ENCODE peak calls at places on chromosomes 2 and 18, in nine cellular contexts. One of them, this sample, is unnamed.

GRCh38 chr2:10310489-10310888 is 7.8 kb downstream of the HPCAL1 start:
- DNase-seq in activated T-cell treated with anti-CD3 and anti-CD28 coated beads for 48 hours: no peak
- DNase-seq in activated CD4-positive, alpha-beta T cell treated with anti-CD3 and anti-CD28 coated beads, Interleukin-2, amount 10 ng/mL, durations not matched to agents 7 days and 5 days: no peak
- DNase-seq in mammary epithelial cell: no peak
- DNase-seq in left lobe of liver: no peak
- DNase-seq in iPS-NIHi11: no peak
- DNase-seq in stimulated activated CD4-positive, alpha-beta T cell treated with anti-CD3 and anti-CD28 coated beads, Interleukin-1b, Interleukin-23, amount 100 ng/mL, for 1 hour: no peak
- DNase-seq in fibroblast of the aortic adventitia: no peak
- DNase-seq in ovary: no peak
- DNase-seq in this sample: no peak

GRCh38 chr2:191038241-191038725 is 24.3 kb upstream of the STAT1 start:
- DNase-seq in left lobe of liver: no peak
- DNase-seq in activated CD4-positive, alpha-beta T cell treated with anti-CD3 and anti-CD28 coated beads, Interleukin-2, amount 10 ng/mL, durations not matched to agents 7 days and 5 days: peak; percentile 56
- DNase-seq in ovary: no peak
- DNase-seq in mammary epithelial cell: peak; percentile 64
- DNase-seq in fibroblast of the aortic adventitia: peak; percentile 60
- DNase-seq in activated T-cell treated with anti-CD3 and anti-CD28 coated beads for 48 hours: no peak
- DNase-seq in stimulated activated CD4-positive, alpha-beta T cell treated with anti-CD3 and anti-CD28 coated beads, Interleukin-1b, Interleukin-23, amount 100 ng/mL, for 1 hour: no peak
- DNase-seq in iPS-NIHi11: no peak
- DNase-seq in this sample: no peak

GRCh38 chr18:62950246-62950645 is 234.9 kb downstream of the PHLPP1 start:
- DNase-seq in fibroblast of the aortic adventitia: no peak
- DNase-seq in activated T-cell treated with anti-CD3 and anti-CD28 coated beads for 48 hours: no peak
- DNase-seq in mammary epithelial cell: no peak
- DNase-seq in stimulated activated CD4-positive, alpha-beta T cell treated with anti-CD3 and anti-CD28 coated beads, Interleukin-1b, Interleukin-23, amount 100 ng/mL, for 1 hour: no peak
- DNase-seq in ovary: no peak
- DNase-seq in left lobe of liver: no peak
- DNase-seq in activated CD4-positive, alpha-beta T cell treated with anti-CD3 and anti-CD28 coated beads, Interleukin-2, amount 10 ng/mL, durations not matched to agents 7 days and 5 days: no peak
- DNase-seq in iPS-NIHi11: no peak
- DNase-seq in this sample: no peak

GRCh38 chr18:6219116-6219717 is 195.5 kb downstream of the L3MBTL4 start:
- DNase-seq in stimulated activated CD4-positive, alpha-beta T cell treated with anti-CD3 and anti-CD28 coated beads, Interleukin-1b, Interleukin-23, amount 100 ng/mL, for 1 hour: no peak
- DNase-seq in fibroblast of the aortic adventitia: peak; percentile 69
- DNase-seq in iPS-NIHi11: peak; percentile 90
- DNase-seq in activated T-cell treated with anti-CD3 and anti-CD28 coated beads for 48 hours: no peak
- DNase-seq in ovary: no peak
- DNase-seq in left lobe of liver: no peak
- DNase-seq in activated CD4-positive, alpha-beta T cell treated with anti-CD3 and anti-CD28 coated beads, Interleukin-2, amount 10 ng/mL, durations not matched to agents 7 days and 5 days: no peak
- DNase-seq in mammary epithelial cell: no peak
- DNase-seq in this sample: no peak

GRCh38 chr2:69167469-69167822 is 154.5 kb downstream of the ANTXR1 start:
- DNase-seq in left lobe of liver: no peak
- DNase-seq in iPS-NIHi11: no peak
- DNase-seq in fibroblast of the aortic adventitia: peak; percentile 33
- DNase-seq in activated CD4-positive, alpha-beta T cell treated with anti-CD3 and anti-CD28 coated beads, Interleukin-2, amount 10 ng/mL, durations not matched to agents 7 days and 5 days: no peak
- DNase-seq in mammary epithelial cell: no peak
- DNase-seq in stimulated activated CD4-positive, alpha-beta T cell treated with anti-CD3 and anti-CD28 coated beads, Interleukin-1b, Interleukin-23, amount 100 ng/mL, for 1 hour: no peak
- DNase-seq in ovary: no peak
- DNase-seq in activated T-cell treated with anti-CD3 and anti-CD28 coated beads for 48 hours: no peak
- DNase-seq in this sample: no peak

GRCh38 chr18:59917422-59917821 is 17.6 kb downstream of the PMAIP1 start:
- DNase-seq in stimulated activated CD4-positive, alpha-beta T cell treated with anti-CD3 and anti-CD28 coated beads, Interleukin-1b, Interleukin-23, amount 100 ng/mL, for 1 hour: no peak
- DNase-seq in activated CD4-positive, alpha-beta T cell treated with anti-CD3 and anti-CD28 coated beads, Interleukin-2, amount 10 ng/mL, durations not matched to agents 7 days and 5 days: no peak
- DNase-seq in left lobe of liver: no peak
- DNase-seq in mammary epithelial cell: peak; percentile 68
- DNase-seq in activated T-cell treated with anti-CD3 and anti-CD28 coated beads for 48 hours: no peak
- DNase-seq in iPS-NIHi11: peak; percentile 15
- DNase-seq in ovary: no peak
- DNase-seq in fibroblast of the aortic adventitia: peak; percentile 48
- DNase-seq in this sample: no peak

GRCh38 chr2:113858764-113859163 is 31.1 kb upstream of the ACTR3 start:
- DNase-seq in activated T-cell treated with anti-CD3 and anti-CD28 coated beads for 48 hours: no peak
- DNase-seq in fibroblast of the aortic adventitia: peak; percentile 90
- DNase-seq in activated CD4-positive, alpha-beta T cell treated with anti-CD3 and anti-CD28 coated beads, Interleukin-2, amount 10 ng/mL, durations not matched to agents 7 days and 5 days: no peak
- DNase-seq in stimulated activated CD4-positive, alpha-beta T cell treated with anti-CD3 and anti-CD28 coated beads, Interleukin-1b, Interleukin-23, amount 100 ng/mL, for 1 hour: no peak
- DNase-seq in iPS-NIHi11: no peak
- DNase-seq in mammary epithelial cell: peak; percentile 85
- DNase-seq in ovary: no peak
- DNase-seq in left lobe of liver: no peak
- DNase-seq in this sample: no peak

GRCh38 chr2:104734937-104735586 is 118.9 kb upstream of the POU3F3 start:
- DNase-seq in fibroblast of the aortic adventitia: no peak
- DNase-seq in mammary epithelial cell: no peak
- DNase-seq in activated CD4-positive, alpha-beta T cell treated with anti-CD3 and anti-CD28 coated beads, Interleukin-2, amount 10 ng/mL, durations not matched to agents 7 days and 5 days: no peak
- DNase-seq in ovary: no peak
- DNase-seq in activated T-cell treated with anti-CD3 and anti-CD28 coated beads for 48 hours: no peak
- DNase-seq in stimulated activated CD4-positive, alpha-beta T cell treated with anti-CD3 and anti-CD28 coated beads, Interleukin-1b, Interleukin-23, amount 100 ng/mL, for 1 hour: no peak
- DNase-seq in left lobe of liver: no peak
- DNase-seq in iPS-NIHi11: no peak
- DNase-seq in this sample: no peak

GRCh38 chr18:62682396-62682795 is 32.9 kb upstream of the PHLPP1 start:
- DNase-seq in fibroblast of the aortic adventitia: no peak
- DNase-seq in iPS-NIHi11: no peak
- DNase-seq in ovary: no peak
- DNase-seq in mammary epithelial cell: no peak
- DNase-seq in activated CD4-positive, alpha-beta T cell treated with anti-CD3 and anti-CD28 coated beads, Interleukin-2, amount 10 ng/mL, durations not matched to agents 7 days and 5 days: no peak
- DNase-seq in stimulated activated CD4-positive, alpha-beta T cell treated with anti-CD3 and anti-CD28 coated beads, Interleukin-1b, Interleukin-23, amount 100 ng/mL, for 1 hour: no peak
- DNase-seq in left lobe of liver: no peak
- DNase-seq in activated T-cell treated with anti-CD3 and anti-CD28 coated beads for 48 hours: no peak
- DNase-seq in this sample: no peak

GRCh38 chr2:127401757-127402695 is 14.3 kb upstream of the MAP3K2 start:
- DNase-seq in fibroblast of the aortic adventitia: no peak
- DNase-seq in ovary: no peak
- DNase-seq in mammary epithelial cell: peak; percentile 70
- DNase-seq in left lobe of liver: no peak
- DNase-seq in iPS-NIHi11: no peak
- DNase-seq in activated CD4-positive, alpha-beta T cell treated with anti-CD3 and anti-CD28 coated beads, Interleukin-2, amount 10 ng/mL, durations not matched to agents 7 days and 5 days: no peak
- DNase-seq in stimulated activated CD4-positive, alpha-beta T cell treated with anti-CD3 and anti-CD28 coated beads, Interleukin-1b, Interleukin-23, amount 100 ng/mL, for 1 hour: no peak
- DNase-seq in activated T-cell treated with anti-CD3 and anti-CD28 coated beads for 48 hours: no peak
- DNase-seq in this sample: no peak

GRCh38 chr2:156647377-156648010 is 211.3 kb downstream of the GPD2 start:
- DNase-seq in mammary epithelial cell: no peak
- DNase-seq in left lobe of liver: no peak
- DNase-seq in activated T-cell treated with anti-CD3 and anti-CD28 coated beads for 48 hours: no peak
- DNase-seq in fibroblast of the aortic adventitia: no peak
- DNase-seq in ovary: no peak
- DNase-seq in stimulated activated CD4-positive, alpha-beta T cell treated with anti-CD3 and anti-CD28 coated beads, Interleukin-1b, Interleukin-23, amount 100 ng/mL, for 1 hour: no peak
- DNase-seq in iPS-NIHi11: no peak
- DNase-seq in activated CD4-positive, alpha-beta T cell treated with anti-CD3 and anti-CD28 coated beads, Interleukin-2, amount 10 ng/mL, durations not matched to agents 7 days and 5 days: no peak
- DNase-seq in this sample: no peak

GRCh38 chr2:18505703-18506341 is 54.6 kb downstream of the RDH14 start:
- DNase-seq in stimulated activated CD4-positive, alpha-beta T cell treated with anti-CD3 and anti-CD28 coated beads, Interleukin-1b, Interleukin-23, amount 100 ng/mL, for 1 hour: no peak
- DNase-seq in fibroblast of the aortic adventitia: peak; percentile 39
- DNase-seq in activated CD4-positive, alpha-beta T cell treated with anti-CD3 and anti-CD28 coated beads, Interleukin-2, amount 10 ng/mL, durations not matched to agents 7 days and 5 days: no peak
- DNase-seq in left lobe of liver: no peak
- DNase-seq in ovary: no peak
- DNase-seq in mammary epithelial cell: no peak
- DNase-seq in activated T-cell treated with anti-CD3 and anti-CD28 coated beads for 48 hours: no peak
- DNase-seq in iPS-NIHi11: no peak
- DNase-seq in this sample: no peak

GRCh38 chr2:147777408-147777807 is 67.4 kb upstream of the ACVR2A start:
- DNase-seq in activated CD4-positive, alpha-beta T cell treated with anti-CD3 and anti-CD28 coated beads, Interleukin-2, amount 10 ng/mL, durations not matched to agents 7 days and 5 days: no peak
- DNase-seq in fibroblast of the aortic adventitia: no peak
- DNase-seq in activated T-cell treated with anti-CD3 and anti-CD28 coated beads for 48 hours: no peak
- DNase-seq in iPS-NIHi11: no peak
- DNase-seq in stimulated activated CD4-positive, alpha-beta T cell treated with anti-CD3 and anti-CD28 coated beads, Interleukin-1b, Interleukin-23, amount 100 ng/mL, for 1 hour: no peak
- DNase-seq in mammary epithelial cell: no peak
- DNase-seq in ovary: no peak
- DNase-seq in left lobe of liver: no peak
- DNase-seq in this sample: no peak

GRCh38 chr2:132430895-132431294 is 14.3 kb downstream of the GPR39 start:
- DNase-seq in activated CD4-positive, alpha-beta T cell treated with anti-CD3 and anti-CD28 coated beads, Interleukin-2, amount 10 ng/mL, durations not matched to agents 7 days and 5 days: no peak
- DNase-seq in mammary epithelial cell: peak; percentile 95
- DNase-seq in stimulated activated CD4-positive, alpha-beta T cell treated with anti-CD3 and anti-CD28 coated beads, Interleukin-1b, Interleukin-23, amount 100 ng/mL, for 1 hour: no peak
- DNase-seq in activated T-cell treated with anti-CD3 and anti-CD28 coated beads for 48 hours: no peak
- DNase-seq in ovary: no peak
- DNase-seq in fibroblast of the aortic adventitia: no peak
- DNase-seq in iPS-NIHi11: no peak
- DNase-seq in left lobe of liver: no peak
- DNase-seq in this sample: no peak

GRCh38 chr2:7075834-7076233 is 158.6 kb downstream of the RNF144A start:
- DNase-seq in iPS-NIHi11: no peak
- DNase-seq in stimulated activated CD4-positive, alpha-beta T cell treated with anti-CD3 and anti-CD28 coated beads, Interleukin-1b, Interleukin-23, amount 100 ng/mL, for 1 hour: no peak
- DNase-seq in ovary: no peak
- DNase-seq in fibroblast of the aortic adventitia: no peak
- DNase-seq in activated CD4-positive, alpha-beta T cell treated with anti-CD3 and anti-CD28 coated beads, Interleukin-2, amount 10 ng/mL, durations not matched to agents 7 days and 5 days: no peak
- DNase-seq in activated T-cell treated with anti-CD3 and anti-CD28 coated beads for 48 hours: no peak
- DNase-seq in left lobe of liver: no peak
- DNase-seq in mammary epithelial cell: no peak
- DNase-seq in this sample: no peak

GRCh38 chr18:70380915-70381896 is 92.4 kb downstream of the SOCS6 start:
- DNase-seq in mammary epithelial cell: no peak
- DNase-seq in fibroblast of the aortic adventitia: no peak
- DNase-seq in activated T-cell treated with anti-CD3 and anti-CD28 coated beads for 48 hours: no peak
- DNase-seq in stimulated activated CD4-positive, alpha-beta T cell treated with anti-CD3 and anti-CD28 coated beads, Interleukin-1b, Interleukin-23, amount 100 ng/mL, for 1 hour: no peak
- DNase-seq in iPS-NIHi11: peak; percentile 58
- DNase-seq in left lobe of liver: no peak
- DNase-seq in ovary: no peak
- DNase-seq in activated CD4-positive, alpha-beta T cell treated with anti-CD3 and anti-CD28 coated beads, Interleukin-2, amount 10 ng/mL, durations not matched to agents 7 days and 5 days: no peak
- DNase-seq in this sample: no peak

GRCh38 chr2:22056621-22057132 is 932.9 kb downstream of the TDRD15 start:
- DNase-seq in activated T-cell treated with anti-CD3 and anti-CD28 coated beads for 48 hours: no peak
- DNase-seq in mammary epithelial cell: no peak
- DNase-seq in iPS-NIHi11: no peak
- DNase-seq in activated CD4-positive, alpha-beta T cell treated with anti-CD3 and anti-CD28 coated beads, Interleukin-2, amount 10 ng/mL, durations not matched to agents 7 days and 5 days: no peak
- DNase-seq in left lobe of liver: no peak
- DNase-seq in ovary: no peak
- DNase-seq in fibroblast of the aortic adventitia: no peak
- DNase-seq in stimulated activated CD4-positive, alpha-beta T cell treated with anti-CD3 and anti-CD28 coated beads, Interleukin-1b, Interleukin-23, amount 100 ng/mL, for 1 hour: no peak
- DNase-seq in this sample: no peak

GRCh38 chr18:77512152-77512551 is 262.5 kb downstream of the GALR1 start:
- DNase-seq in activated T-cell treated with anti-CD3 and anti-CD28 coated beads for 48 hours: no peak
- DNase-seq in fibroblast of the aortic adventitia: no peak
- DNase-seq in stimulated activated CD4-positive, alpha-beta T cell treated with anti-CD3 and anti-CD28 coated beads, Interleukin-1b, Interleukin-23, amount 100 ng/mL, for 1 hour: no peak
- DNase-seq in activated CD4-positive, alpha-beta T cell treated with anti-CD3 and anti-CD28 coated beads, Interleukin-2, amount 10 ng/mL, durations not matched to agents 7 days and 5 days: no peak
- DNase-seq in left lobe of liver: no peak
- DNase-seq in ovary: no peak
- DNase-seq in iPS-NIHi11: no peak
- DNase-seq in mammary epithelial cell: no peak
- DNase-seq in this sample: no peak

GRCh38 chr18:31875301-31875700 is 67.6 kb downstream of the TRAPPC8 start:
- DNase-seq in fibroblast of the aortic adventitia: no peak
- DNase-seq in activated CD4-positive, alpha-beta T cell treated with anti-CD3 and anti-CD28 coated beads, Interleukin-2, amount 10 ng/mL, durations not matched to agents 7 days and 5 days: no peak
- DNase-seq in mammary epithelial cell: no peak
- DNase-seq in left lobe of liver: no peak
- DNase-seq in activated T-cell treated with anti-CD3 and anti-CD28 coated beads for 48 hours: no peak
- DNase-seq in stimulated activated CD4-positive, alpha-beta T cell treated with anti-CD3 and anti-CD28 coated beads, Interleukin-1b, Interleukin-23, amount 100 ng/mL, for 1 hour: no peak
- DNase-seq in iPS-NIHi11: no peak
- DNase-seq in ovary: no peak
- DNase-seq in this sample: no peak

GRCh38 chr2:65655000-65655399 is 222.6 kb upstream of the SPRED2 start:
- DNase-seq in activated T-cell treated with anti-CD3 and anti-CD28 coated beads for 48 hours: no peak
- DNase-seq in iPS-NIHi11: no peak
- DNase-seq in fibroblast of the aortic adventitia: no peak
- DNase-seq in mammary epithelial cell: no peak
- DNase-seq in activated CD4-positive, alpha-beta T cell treated with anti-CD3 and anti-CD28 coated beads, Interleukin-2, amount 10 ng/mL, durations not matched to agents 7 days and 5 days: no peak
- DNase-seq in left lobe of liver: no peak
- DNase-seq in stimulated activated CD4-positive, alpha-beta T cell treated with anti-CD3 and anti-CD28 coated beads, Interleukin-1b, Interleukin-23, amount 100 ng/mL, for 1 hour: no peak
- DNase-seq in ovary: no peak
- DNase-seq in this sample: no peak

GRCh38 chr2:157404363-157404762 is 39.5 kb downstream of the CYTIP start:
- DNase-seq in activated CD4-positive, alpha-beta T cell treated with anti-CD3 and anti-CD28 coated beads, Interleukin-2, amount 10 ng/mL, durations not matched to agents 7 days and 5 days: peak; percentile 80
- DNase-seq in iPS-NIHi11: no peak
- DNase-seq in ovary: no peak
- DNase-seq in left lobe of liver: no peak
- DNase-seq in stimulated activated CD4-positive, alpha-beta T cell treated with anti-CD3 and anti-CD28 coated beads, Interleukin-1b, Interleukin-23, amount 100 ng/mL, for 1 hour: peak; percentile 33
- DNase-seq in fibroblast of the aortic adventitia: no peak
- DNase-seq in activated T-cell treated with anti-CD3 and anti-CD28 coated beads for 48 hours: peak; percentile 31
- DNase-seq in mammary epithelial cell: peak; percentile 87
- DNase-seq in this sample: no peak

GRCh38 chr2:105038383-105039061 is 653 bp downstream of the MRPS9 start:
- DNase-seq in activated T-cell treated with anti-CD3 and anti-CD28 coated beads for 48 hours: no peak
- DNase-seq in activated CD4-positive, alpha-beta T cell treated with anti-CD3 and anti-CD28 coated beads, Interleukin-2, amount 10 ng/mL, durations not matched to agents 7 days and 5 days: no peak
- DNase-seq in mammary epithelial cell: peak; percentile 16
- DNase-seq in left lobe of liver: no peak
- DNase-seq in stimulated activated CD4-positive, alpha-beta T cell treated with anti-CD3 and anti-CD28 coated beads, Interleukin-1b, Interleukin-23, amount 100 ng/mL, for 1 hour: no peak
- DNase-seq in ovary: no peak
- DNase-seq in iPS-NIHi11: peak; percentile 46
- DNase-seq in fibroblast of the aortic adventitia: peak; percentile 10
- DNase-seq in this sample: no peak

GRCh38 chr18:52216686-52217085 is 123.3 kb upstream of the DCC start:
- DNase-seq in iPS-NIHi11: no peak
- DNase-seq in left lobe of liver: no peak
- DNase-seq in activated T-cell treated with anti-CD3 and anti-CD28 coated beads for 48 hours: no peak
- DNase-seq in fibroblast of the aortic adventitia: no peak
- DNase-seq in stimulated activated CD4-positive, alpha-beta T cell treated with anti-CD3 and anti-CD28 coated beads, Interleukin-1b, Interleukin-23, amount 100 ng/mL, for 1 hour: no peak
- DNase-seq in activated CD4-positive, alpha-beta T cell treated with anti-CD3 and anti-CD28 coated beads, Interleukin-2, amount 10 ng/mL, durations not matched to agents 7 days and 5 days: no peak
- DNase-seq in mammary epithelial cell: no peak
- DNase-seq in ovary: no peak
- DNase-seq in this sample: no peak